ENCODE peak calls at places on chromosome 14, in five cellular contexts. G is ovary, M is stomach, P is testis, C is heart left ventricle. Z is an unnamed sample. For H3K4me1, the result is how much of the 10 kb centered on the place peaks cover.

GRCh38 chr14:49250109-49250508 is 336.1 kb downstream of the RPS29 start:
- DNase-seq in G (no peak), C (no peak), M (no peak), P (no peak), Z (no peak)

GRCh38 chr14:105141026-105141425 is 27.6 kb downstream of the JAG2 start:
- DNase-seq in M (no peak), P (no peak), C (no peak), G (no peak), Z (no peak)

GRCh38 chr14:60648934-60649814 is at the start of gene SIX1:
- DNase-seq in P (peak), C (peak), G (peak), M (peak), Z (peak)

GRCh38 chr14:89374908-89375307 is 42.1 kb downstream of the FOXN3 start:
- DNase-seq in G (no peak), P (no peak), M (no peak), C (no peak), Z (no peak)

GRCh38 chr14:104142136-104143041 is 4.0 kb downstream of the KIF26A start:
- DNase-seq in G (no peak), M (no peak), C (no peak), P (no peak), Z (no peak)

GRCh38 chr14:101074124-101075024 is 170.9 kb upstream of the RTL1 start:
- DNase-seq in G (peak), P (peak), M (peak), C (no peak), Z (no peak)

GRCh38 chr14:30928462-30928861 is 54.1 kb downstream of the COCH start:
- DNase-seq in G (no peak), M (no peak), C (no peak), P (no peak), Z (no peak)

GRCh38 chr14:64764641-64765520 is 60.7 kb downstream of the PLEKHG3 start:
- DNase-seq in C (peak), G (peak), M (peak), P (peak), Z (peak)

GRCh38 chr14:49405291-49405690 is 180.9 kb downstream of the RPS29 start:
- DNase-seq in C (no peak), M (no peak), P (no peak), G (no peak), Z (no peak)

GRCh38 chr14:78074546-78074945 is 95.6 kb upstream of the NRXN3 start:
- DNase-seq in M (no peak), P (no peak), G (no peak), C (peak), Z (no peak)

GRCh38 chr14:63203618-63204406 is 431 bp upstream of the RHOJ start:
- DNase-seq in G (peak), M (peak), C (peak), P (peak), Z (peak)

GRCh38 chr14:75476274-75476995 is 45.8 kb upstream of the BATF start:
- DNase-seq in G (no peak), P (peak), M (peak), C (peak), Z (peak)

GRCh38 chr14:56894591-56894991 is 84.3 kb upstream of the OTX2 start:
- DNase-seq in P (no peak), G (no peak), C (no peak), M (no peak), Z (no peak)

GRCh38 chr14:79278798-79279644 is 932.3 kb downstream of the DIO2 start:
- DNase-seq in G (peak), M (peak), P (peak), C (peak), Z (peak)

GRCh38 chr14:50773632-50774541 is 57.1 kb downstream of the NIN start:
- DNase-seq in G (no peak), M (peak), C (peak), P (peak), Z (peak)

GRCh38 chr14:94173885-94174621 is at the start of gene PPP4R4:
- DNase-seq in C (peak), P (peak), G (peak), M (peak), Z (peak)

GRCh38 chr14:103507751-103508150 is 14.9 kb downstream of the CKB start:
- DNase-seq in C (no peak), M (no peak), P (no peak), G (no peak), Z (no peak)

GRCh38 chr14:67886221-67886620 is 66.6 kb downstream of the RAD51B start:
- DNase-seq in C (no peak), M (no peak), P (no peak), G (no peak), Z (no peak)

GRCh38 chr14:101593411-101594181 is 32.3 kb downstream of the DIO3 start:
- DNase-seq in C (no peak), P (no peak), M (no peak), G (no peak), Z (no peak)

GRCh38 chr14:54627718-54628345 is 60.9 kb downstream of the SAMD4A start:
- DNase-seq in G (no peak), P (peak), M (no peak), C (peak), Z (no peak)

GRCh38 chr14:90604356-90604755 is 207.5 kb downstream of the CALM1 start:
- DNase-seq in P (peak), C (no peak), G (no peak), M (no peak), Z (no peak)

GRCh38 chr14:22691171-22691570 is 47.0 kb upstream of the OR6J1 start:
- DNase-seq in G (no peak), M (no peak), P (no peak), C (no peak), Z (no peak)

GRCh38 chr14:50099335-50099734 is 17.0 kb downstream of the VCPKMT start:
- DNase-seq in P (no peak), C (no peak), G (no peak), M (no peak), Z (no peak)

GRCh38 chr14:32232481-32232880 is 29.4 kb upstream of the RNU6-8 start:
- DNase-seq in G (no peak), C (no peak), M (no peak), P (no peak), Z (no peak)

GRCh38 chr14:50321009-50321660 is 9.0 kb downstream of the DMAC2L start:
- DNase-seq in G (peak), C (no peak), M (peak), P (peak), Z (peak)

GRCh38 chr14:56170877-56171422 is 52.7 kb downstream of the PELI2 start:
- DNase-seq in C (no peak), P (no peak), G (no peak), M (no peak), Z (no peak)

DNA sequence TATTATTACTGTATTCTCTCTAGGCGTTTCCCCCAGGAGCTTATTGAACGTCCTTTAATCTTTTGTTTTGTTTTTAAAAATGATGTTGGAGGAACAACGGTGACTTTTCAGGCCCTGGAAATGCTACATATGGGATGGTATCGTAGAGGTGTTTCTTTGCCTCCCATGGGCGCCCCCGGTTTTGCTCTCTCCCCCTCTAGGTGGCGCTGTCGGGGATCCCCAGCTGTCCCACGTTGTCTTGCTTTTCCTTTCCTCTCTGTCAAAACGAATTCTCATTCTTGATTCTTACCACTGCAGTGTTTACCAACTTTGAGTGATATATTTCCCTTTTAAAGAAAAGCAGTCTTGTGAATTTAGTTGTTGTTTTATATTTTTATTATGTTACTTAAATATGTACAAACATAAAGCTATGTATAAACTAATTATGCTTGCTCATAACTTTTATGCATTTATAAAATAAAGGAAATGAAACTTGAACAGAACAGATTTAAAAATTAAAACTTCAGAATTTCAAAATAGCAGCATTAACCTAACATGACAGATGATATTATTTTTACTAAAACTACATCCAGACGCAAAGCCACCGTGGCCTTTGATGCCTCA is 171.9 kb downstream of the RGS6 start:
- DNase-seq in C (no peak), G (no peak), P (peak), M (no peak), Z (peak)
- TF ChIP-seq CTCF in C (peak), G (no peak), P (peak), M (no peak), Z (peak)

DNA sequence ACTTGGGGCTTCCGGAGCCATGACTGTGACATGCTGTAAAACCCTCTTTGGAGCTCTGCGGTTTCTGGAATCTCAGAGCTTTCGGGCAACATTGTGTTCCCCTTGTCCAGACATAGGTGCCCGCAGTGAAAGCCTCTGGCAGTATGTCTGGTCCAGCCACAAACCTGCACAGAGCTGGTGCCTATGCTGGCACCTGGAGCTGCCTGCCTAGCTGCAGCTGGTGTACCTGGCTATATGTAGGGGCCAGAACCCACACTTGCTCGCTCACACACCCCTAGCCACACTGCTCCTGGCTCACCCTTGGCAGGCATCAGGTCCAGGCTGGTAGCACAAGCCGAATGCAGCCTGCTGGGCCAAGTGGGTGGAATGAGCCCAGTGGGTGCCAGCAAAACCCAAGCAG is 861.1 kb downstream of the FLRT2 start:
- DNase-seq in C (no peak), G (no peak), P (no peak), M (no peak), Z (no peak)
- H3K4me1 ChIP-seq in C (under half), G (under half), P (under half), M (under half), Z (under half)

DNA sequence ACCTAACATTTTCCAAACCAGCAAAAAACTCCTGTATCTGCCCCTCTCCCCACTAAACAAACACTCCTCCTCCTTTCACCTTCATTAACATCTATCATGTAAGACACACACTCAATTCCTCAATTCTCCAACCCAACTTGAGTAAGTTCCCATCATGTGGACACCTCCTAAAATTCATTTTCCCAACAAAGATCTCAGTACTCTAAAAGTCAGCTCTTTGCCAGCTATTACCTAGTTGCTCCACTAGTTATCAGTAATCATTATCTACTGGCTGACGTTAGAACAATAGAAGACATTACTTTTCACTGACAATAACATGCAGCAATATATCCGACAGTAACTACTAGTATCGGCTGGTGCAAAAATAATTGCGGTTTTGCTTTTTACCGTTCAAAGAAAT is 42.1 kb downstream of the HNRNPC start:
- DNase-seq in G (no peak), M (no peak), C (no peak), P (no peak), Z (no peak)
- TF ChIP-seq CTCF in G (no peak), M (no peak), C (no peak), P (no peak), Z (no peak)

DNA sequence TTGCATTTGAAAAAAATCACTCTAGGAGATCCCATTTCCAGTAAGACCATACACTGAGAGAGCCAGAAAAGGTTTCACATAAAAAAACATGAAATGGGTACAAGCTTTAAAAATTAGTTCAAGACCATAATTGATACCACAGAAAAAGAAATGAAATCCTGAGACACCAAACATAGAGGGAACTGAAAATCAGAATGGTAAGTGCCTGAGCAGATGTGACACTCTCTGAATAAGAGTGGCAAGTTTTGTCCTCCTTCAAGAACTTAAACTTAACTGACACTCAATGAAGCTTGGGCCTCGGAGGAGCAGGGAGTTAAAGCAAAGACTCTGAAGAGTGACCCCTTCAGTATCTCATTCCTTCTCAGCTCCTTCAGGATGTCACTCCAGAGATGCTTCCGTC is 23.2 kb upstream of the PTGDR start:
- DNase-seq in M (no peak), P (no peak), G (no peak), C (no peak), Z (no peak)
- H3K4me1 ChIP-seq in M (under half), P (under half), G (under half), C (under half), Z (under half)

DNA sequence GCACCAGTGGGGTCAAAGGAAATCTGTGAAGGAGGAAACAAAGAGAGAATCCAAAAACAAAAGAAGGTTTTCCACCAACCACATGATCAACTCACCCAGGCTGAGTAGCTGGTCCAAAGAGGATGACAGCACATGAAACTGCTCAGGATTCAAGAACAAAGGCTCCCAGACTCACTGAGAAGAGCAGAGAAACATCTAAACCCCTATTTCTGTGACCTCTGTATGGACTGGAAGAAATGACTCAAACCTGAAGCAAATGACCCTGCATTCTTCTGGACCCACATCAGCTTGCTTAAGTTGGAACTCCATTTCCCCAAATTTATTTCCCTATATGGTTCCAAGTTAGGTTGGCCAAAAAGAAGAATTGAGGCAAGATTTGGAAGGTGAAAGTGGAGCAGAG is 26.3 kb downstream of the TC2N start:
- DNase-seq in G (no peak), C (no peak), P (no peak), M (no peak), Z (no peak)
- TF ChIP-seq CTCF in G (no peak), C (no peak), P (no peak), M (no peak), Z (no peak)

Z was measured in Caco-2.